ENCODE peak calls at places on chromosomes 7 and 10, in five cellular contexts. C, L, M, N and T are unnamed samples.

GRCh38 chr7:123771256-123771655 is 22.5 kb upstream of the WASL start:
- ATAC-seq in N (no peak), L (no peak), C (no peak), M (no peak), T (no peak)

GRCh38 chr7:156140447-156140846 is 328.2 kb upstream of the SHH start:
- ATAC-seq in N (no peak), M (no peak), C (no peak), L (no peak), T (no peak)

GRCh38 chr7:46969303-46970130 is 612.4 kb downstream of the TNS3 start:
- ATAC-seq in C (no peak), N (no peak), M (no peak), L (no peak), T (no peak)

GRCh38 chr10:132536241-132536963 is 1.2 kb upstream of the INPP5A start:
- ATAC-seq in L (no peak), C (peak; percentile 1), M (peak; percentile 0), N (peak; percentile 3), T (peak; percentile 2)

GRCh38 chr7:85529197-85529596 is 342.3 kb upstream of the SEMA3D start:
- ATAC-seq in L (no peak), M (no peak), N (no peak), C (no peak), T (no peak)

GRCh38 chr7:101985646-101986199 is 168.3 kb downstream of the CUX1 start:
- ATAC-seq in L (no peak), M (no peak), N (no peak), C (peak; percentile 61), T (no peak)

GRCh38 chr10:51607436-51607835 is 92.0 kb downstream of the CSTF2T start:
- ATAC-seq in L (no peak), M (no peak), C (no peak), N (no peak), T (no peak)

GRCh38 chr7:22351878-22352277 is 5.1 kb downstream of the RAPGEF5 start:
- ATAC-seq in L (no peak), N (no peak), C (no peak), M (no peak), T (no peak)

GRCh38 chr7:22698762-22699161 is 28.2 kb upstream of the IL6 start:
- ATAC-seq in M (no peak), N (no peak), L (no peak), C (no peak), T (no peak)

GRCh38 chr10:69333205-69333604 is 54.9 kb downstream of the HK1 start:
- ATAC-seq in C (peak; percentile 64), N (peak; percentile 34), L (peak; percentile 77), M (peak; percentile 52), T (peak; percentile 79)

GRCh38 chr10:36840793-36841192 is 284.6 kb upstream of the ANKRD30A start:
- ATAC-seq in M (no peak), C (no peak), N (no peak), L (no peak), T (no peak)

GRCh38 chr7:135970682-135971365 is 6.3 kb downstream of the MTPN start:
- ATAC-seq in N (no peak), L (peak; percentile 51), M (no peak), C (no peak), T (no peak)

GRCh38 chr10:110992011-110992800 is 72.8 kb downstream of the SHOC2 start:
- ATAC-seq in N (no peak), M (no peak), C (no peak), L (no peak), T (no peak)

GRCh38 chr10:132411561-132412253 is 14.7 kb downstream of the PWWP2B start:
- ATAC-seq in N (peak; percentile 27), L (no peak), C (no peak), M (no peak), T (peak; percentile 59)

GRCh38 chr10:125708971-125709503 is 10.5 kb upstream of the EDRF1 start:
- ATAC-seq in M (no peak), L (no peak), N (no peak), C (no peak), T (no peak)

GRCh38 chr7:1977876-1978441 is 254.8 kb downstream of the MAD1L1 start:
- ATAC-seq in C (no peak), L (no peak), N (no peak), M (no peak), T (no peak)

GRCh38 chr7:135428011-135428410 is 81.9 kb downstream of the CNOT4 start:
- ATAC-seq in C (no peak), M (no peak), N (no peak), L (no peak), T (no peak)

GRCh38 chr10:15433850-15434537 is 62.9 kb upstream of the FAM171A1 start:
- ATAC-seq in M (peak; percentile 56), L (no peak), C (peak; percentile 89), N (peak; percentile 77), T (peak; percentile 63)

GRCh38 chr7:135385209-135385608 is 124.7 kb downstream of the CNOT4 start:
- ATAC-seq in L (no peak), M (no peak), C (peak; percentile 46), N (peak; percentile 20), T (no peak)

GRCh38 chr10:122264442-122264841 is 6.7 kb upstream of the BTBD16 start:
- ATAC-seq in N (no peak), M (no peak), L (no peak), C (no peak), T (no peak)

GRCh38 chr7:105319578-105319977 is 69.1 kb downstream of the SRPK2 start:
- ATAC-seq in L (no peak), M (no peak), C (no peak), N (no peak), T (no peak)

GRCh38 chr7:101169838-101170531 is 4.6 kb upstream of the VGF start:
- ATAC-seq in C (peak; percentile 48), L (peak; percentile 63), N (peak; percentile 53), M (peak; percentile 18), T (peak; percentile 54)